ENCODE peak calls at places on chromosomes 11 and 22, in nine cellular contexts. C, I, D, G, P, B, E, L and J are unnamed samples.

GRCh38 chr11:112163875-112164521 is at the start of gene IL18:
- DNase-seq in C (no peak), I (no peak), D (peak), G (no peak), P (no peak), B (peak), E (no peak), L (no peak), J (no peak)

GRCh38 chr11:48052183-48053040 is 72.1 kb downstream of the PTPRJ start:
- DNase-seq in C (peak), I (peak), D (no peak), G (no peak), P (no peak), B (peak), E (peak), L (no peak), J (no peak)

GRCh38 chr22:32044913-32045312 is 1.9 kb downstream of the SLC5A1 start:
- DNase-seq in C (no peak), I (no peak), D (no peak), G (no peak), P (no peak), B (no peak), E (no peak), L (no peak), J (no peak)

GRCh38 chr11:12066799-12067508 is 43.4 kb upstream of the MICAL2 start:
- DNase-seq in C (peak), I (peak), D (peak), G (no peak), P (no peak), B (peak), E (peak), L (no peak), J (no peak)

GRCh38 chr11:89436071-89436470 is 55.1 kb downstream of the NOX4 start:
- DNase-seq in C (peak), I (peak), D (peak), G (no peak), P (no peak), B (peak), E (peak), L (no peak), J (no peak)

GRCh38 chr11:38156495-38157146 is 1558.6 kb upstream of the RAG2 start:
- DNase-seq in C (no peak), I (no peak), D (no peak), G (no peak), P (no peak), B (no peak), E (no peak), L (no peak), J (no peak)

GRCh38 chr11:4211991-4212390 is 117.4 kb downstream of the RRM1 start:
- DNase-seq in C (no peak), I (no peak), D (peak), G (no peak), P (no peak), B (no peak), E (no peak), L (no peak), J (no peak)

GRCh38 chr11:10488121-10488580 is 33.1 kb downstream of the AMPD3 start:
- DNase-seq in C (peak), I (no peak), D (no peak), G (no peak), P (no peak), B (no peak), E (no peak), L (no peak), J (no peak)

GRCh38 chr11:14409891-14410290 is 50.9 kb upstream of the RRAS2 start:
- DNase-seq in C (peak), I (no peak), D (no peak), G (no peak), P (no peak), B (no peak), E (no peak), L (no peak), J (no peak)

GRCh38 chr11:117771197-117771596 is 25.8 kb downstream of the DSCAML1 start:
- DNase-seq in C (no peak), I (no peak), D (no peak), G (no peak), P (no peak), B (no peak), E (no peak), L (no peak), J (no peak)